ENCODE peak calls at places on chromosome 16, in eight cellular contexts. Y is AG09309, D is transverse colon, K is fibroblast of villous mesenchyme, P is psoas muscle, F is kidney, E is fibroblast of lung, C is lower leg skin. Q is an unnamed sample.

GRCh38 chr16:17056666-17057065 is 414.1 kb downstream of the XYLT1 start:
- DNase-seq in Y (no peak), D (no peak), K (no peak), P (no peak), F (no peak), E (no peak), C (no peak), Q (no peak)

GRCh38 chr16:64445649-64446048 is 676.2 kb downstream of the CDH11 start:
- DNase-seq in Y (no peak), D (no peak), K (no peak), P (no peak), F (no peak), E (no peak), C (no peak), Q (no peak)

GRCh38 chr16:149024-149675 is 3.3 kb upstream of the HBZ start:
- DNase-seq in Y (no peak), D (no peak), K (peak), P (no peak), F (no peak), E (peak), C (no peak), Q (no peak)

GRCh38 chr16:10376229-10376628 is 9.6 kb upstream of the ATF7IP2 start:
- DNase-seq in Y (no peak), D (no peak), K (no peak), P (no peak), F (no peak), E (no peak), C (no peak), Q (no peak)

GRCh38 chr16:102060-102855 is 24.2 kb downstream of the MPG start:
- DNase-seq in Y (no peak), D (no peak), K (peak), P (peak), F (peak), E (peak), C (no peak), Q (no peak)

GRCh38 chr16:54282202-54282922 is 4.2 kb downstream of the IRX3 start:
- DNase-seq in Y (no peak), D (peak), K (peak), P (peak), F (peak), E (no peak), C (peak), Q (no peak)

GRCh38 chr16:65547799-65548446 is 426.1 kb upstream of the CDH11 start:
- DNase-seq in Y (peak), D (no peak), K (peak), P (no peak), F (no peak), E (peak), C (no peak), Q (no peak)

GRCh38 chr16:88392616-88393015 is 9.9 kb downstream of the ZNF469 start:
- DNase-seq in Y (no peak), D (no peak), K (no peak), P (no peak), F (no peak), E (no peak), C (no peak), Q (no peak)

GRCh38 chr16:85027349-85027967 is at the start of gene KIAA0513:
- DNase-seq in Y (peak), D (peak), K (peak), P (peak), F (peak), E (peak), C (peak), Q (peak)

GRCh38 chr16:31386157-31386984 is 6.8 kb upstream of the ITGAD start:
- DNase-seq in Y (peak), D (no peak), K (peak), P (no peak), F (no peak), E (no peak), C (no peak), Q (no peak)

GRCh38 chr16:22324787-22325597 is 27.8 kb downstream of the POLR3E start:
- DNase-seq in Y (no peak), D (no peak), K (no peak), P (no peak), F (no peak), E (no peak), C (peak), Q (no peak)

Q was measured in GM18507.